ENCODE peak calls at places on chromosomes 3 and 15, in four cellular contexts. L, B, M and G are unnamed samples.

GRCh38 chr3:10205461-10206165 is 40.9 kb downstream of the IRAK2 start:
- DNase-seq in M (no peak), L (peak), B (no peak), G (no peak)

GRCh38 chr3:134061401-134061800 is 31.7 kb upstream of the SLCO2A1 start:
- DNase-seq in M (no peak), B (no peak), L (no peak), G (no peak)

GRCh38 chr3:14657579-14657978 is 6.0 kb downstream of the CCDC174 start:
- DNase-seq in B (no peak), L (no peak), M (no peak), G (no peak)

GRCh38 chr15:31091531-31091930 is 10.0 kb downstream of the TRPM1 start:
- DNase-seq in B (no peak), M (no peak), L (no peak), G (no peak)

GRCh38 chr3:133956982-133957381 is 61.3 kb upstream of the RAB6B start:
- DNase-seq in B (no peak), M (no peak), L (no peak), G (no peak)

GRCh38 chr3:184373422-184373821 is 4.6 kb downstream of the THPO start:
- DNase-seq in L (no peak), B (no peak), M (no peak), G (no peak)

GRCh38 chr3:18415836-18416235 is 9.3 kb downstream of the SATB1 start:
- DNase-seq in M (no peak), L (no peak), B (no peak), G (no peak)

GRCh38 chr3:108806316-108806715 is 16.3 kb upstream of the TRAT1 start:
- DNase-seq in M (no peak), B (no peak), L (no peak), G (no peak)

GRCh38 chr3:12661926-12662592 is 1.9 kb downstream of the RAF1 start:
- DNase-seq in L (no peak), M (no peak), B (no peak), G (no peak)

GRCh38 chr3:8348076-8348475 is 153.5 kb upstream of the LMCD1 start:
- DNase-seq in L (no peak), B (no peak), M (no peak), G (no peak)

GRCh38 chr3:114525278-114525677 is 231.4 kb downstream of the TIGIT start:
- DNase-seq in M (no peak), L (no peak), B (no peak), G (no peak)

GRCh38 chr3:115588201-115588600 is 35.1 kb upstream of the GAP43 start:
- DNase-seq in M (no peak), B (no peak), L (no peak), G (no peak)

GRCh38 chr15:68423359-68424028 is 8.5 kb downstream of the ITGA11 start:
- DNase-seq in L (no peak), B (no peak), M (no peak), G (no peak)

DNA sequence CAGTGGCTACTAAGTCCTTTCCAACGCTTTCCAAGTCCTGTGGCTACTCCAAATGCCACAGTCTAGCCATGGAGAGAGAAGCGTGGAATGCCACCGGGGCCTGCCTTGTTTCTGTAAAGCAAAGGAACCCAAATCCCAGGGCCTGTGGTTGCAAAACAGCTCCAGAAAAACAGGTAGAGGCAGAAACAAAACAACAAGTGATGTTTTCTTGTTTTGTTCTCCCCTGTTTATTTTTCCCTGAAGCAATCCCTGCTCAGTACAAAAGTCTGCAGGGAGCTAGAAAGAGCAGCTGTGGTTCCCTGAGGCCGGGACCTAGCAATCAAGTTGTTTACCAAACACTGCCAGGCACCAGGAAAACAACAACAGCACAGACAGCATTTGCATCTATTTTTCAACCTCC is 85.5 kb downstream of the FOXP1 start:
- DNase-seq in M (no peak), L (no peak), B (no peak), G (peak)
- TF ChIP-seq NR3C1 in M (no peak), L (no peak), B (no peak), G (no peak)

GRCh38 chr3:39143051-39143885 is 10.1 kb downstream of the CSRNP1 start:
- DNase-seq in L (no peak), M (no peak), B (no peak), G (no peak)
- TF ChIP-seq NR3C1 in L (no peak), M (no peak), B (no peak), G (no peak)

GRCh38 chr15:99365232-99365631 is 114.0 kb downstream of the LRRC28 start:
- DNase-seq in L (no peak), B (no peak), M (no peak), G (no peak)
- TF ChIP-seq NR3C1 in L (no peak), B (no peak), M (no peak), G (no peak)

GRCh38 chr3:141240290-141241247 is 8.9 kb downstream of the PXYLP1 start:
- DNase-seq in M (no peak), L (no peak), B (peak), G (no peak)

GRCh38 chr3:141242035-141242721 is 10.6 kb downstream of the PXYLP1 start:
- DNase-seq in M (no peak), B (no peak), L (no peak), G (no peak)

GRCh38 chr3:141242722-141243092 is 11.1 kb downstream of the PXYLP1 start:
- DNase-seq in B (no peak), L (no peak), M (no peak), G (no peak)

GRCh38 chr3:141241248-141242034 is 9.8 kb downstream of the PXYLP1 start:
- DNase-seq in B (no peak), M (no peak), L (no peak), G (no peak)

GRCh38 chr3:141243295-141243707 is 11.7 kb downstream of the PXYLP1 start:
- DNase-seq in L (no peak), B (peak), M (no peak), G (no peak)
- TF ChIP-seq NR3C1 in L (no peak), B (no peak), M (no peak), G (no peak)